ENCODE peak calls at places on chromosomes 13 and 19, in nine cellular contexts. F is A549, Y is HL-60, P is Panc1, W is HCT116, M is HepG2, X is GM12878, K is SK-N-SH, V is K562. L is an unnamed sample.
A peak's percentile ranks its signal among the peaks of the same experiment; 100 is the strongest.

GRCh38 chr19:3849092-3849491 is 19.7 kb downstream of the ZFR2 start:
- DNase-seq in V (peak; percentile 82), Y (peak; percentile 14), P (no peak), M (peak; percentile 33), K (peak; percentile 57), F (no peak), W (peak; percentile 65), X (no peak), L (peak; percentile 84)

GRCh38 chr13:20132052-20132634 is 28.7 kb downstream of the GJA3 start:
- DNase-seq in X (no peak), V (no peak), W (no peak), Y (no peak), K (no peak), P (no peak), M (no peak), F (no peak), L (no peak)

GRCh38 chr13:64305246-64305645 is 2889.6 kb upstream of the PCDH20 start:
- DNase-seq in V (no peak), P (no peak), W (no peak), M (no peak), F (no peak), X (no peak), K (no peak), Y (no peak), L (no peak)

GRCh38 chr13:27004389-27004788 is 167.2 kb downstream of the USP12 start:
- DNase-seq in P (no peak), X (no peak), K (no peak), M (no peak), W (no peak), F (no peak), V (no peak), Y (no peak), L (no peak)

GRCh38 chr19:44593294-44593693 is 20.1 kb upstream of the IGSF23 start:
- DNase-seq in X (no peak), P (no peak), F (no peak), V (no peak), W (no peak), Y (no peak), K (no peak), M (no peak), L (no peak)

GRCh38 chr13:76023644-76024043 is 387.5 kb downstream of the LMO7 start:
- DNase-seq in K (no peak), Y (no peak), P (no peak), X (no peak), W (no peak), V (no peak), M (no peak), F (no peak), L (no peak)

GRCh38 chr19:50510700-50511068 is 307 bp downstream of the JOSD2 start:
- DNase-seq in V (no peak), M (no peak), X (no peak), Y (no peak), W (no peak), K (no peak), P (no peak), F (no peak), L (peak; percentile 93)

GRCh38 chr13:98989469-98990235 is 11.8 kb upstream of the DOCK9 start:
- DNase-seq in P (no peak), Y (no peak), F (no peak), M (no peak), V (no peak), X (no peak), K (no peak), W (no peak), L (no peak)

GRCh38 chr19:43207991-43208390 is 2.6 kb upstream of the PSG4 start:
- DNase-seq in V (no peak), Y (no peak), X (no peak), F (no peak), P (no peak), K (no peak), M (no peak), W (no peak), L (no peak)

GRCh38 chr19:7494416-7495098 is 5.7 kb upstream of the PEX11G start:
- DNase-seq in X (no peak), W (no peak), M (peak; percentile 80), P (no peak), V (peak; percentile 68), Y (no peak), K (peak; percentile 83), F (no peak), L (no peak)

GRCh38 chr19:31330237-31330636 is 19.0 kb downstream of the TSHZ3 start:
- DNase-seq in X (no peak), M (no peak), K (no peak), P (no peak), F (no peak), V (no peak), W (no peak), Y (no peak), L (no peak)

GRCh38 chr13:52931913-52932312 is 83.5 kb upstream of the PCDH8 start:
- DNase-seq in W (no peak), M (no peak), P (no peak), X (no peak), K (no peak), F (no peak), Y (no peak), V (no peak), L (no peak)

GRCh38 chr19:35031072-35031881 is 1.0 kb downstream of the SCN1B start:
- DNase-seq in P (no peak), W (no peak), K (no peak), X (no peak), F (no peak), M (no peak), Y (no peak), V (peak; percentile 61), L (peak; percentile 71)

GRCh38 chr13:51134763-51135365 is 23.8 kb upstream of the C13orf42 start:
- DNase-seq in M (no peak), V (no peak), Y (no peak), W (no peak), X (no peak), K (no peak), F (no peak), P (no peak), L (no peak)

GRCh38 chr19:2224754-2225349 is 11.3 kb downstream of the PLEKHJ1 start:
- DNase-seq in Y (no peak), F (no peak), W (no peak), P (no peak), K (no peak), M (no peak), X (no peak), V (no peak), L (no peak)

GRCh38 chr19:18857223-18857622 is 25.5 kb downstream of the UPF1 start:
- DNase-seq in V (no peak), X (no peak), K (no peak), F (no peak), M (no peak), W (no peak), Y (no peak), P (no peak), L (no peak)

GRCh38 chr19:18855647-18856384 is 24.1 kb downstream of the UPF1 start:
- DNase-seq in P (no peak), F (no peak), Y (no peak), M (no peak), V (no peak), K (no peak), W (no peak), X (no peak), L (no peak)

GRCh38 chr19:18858906-18859646 is 27.3 kb downstream of the UPF1 start:
- DNase-seq in X (no peak), F (no peak), P (no peak), K (no peak), Y (no peak), V (no peak), W (no peak), M (no peak), L (no peak)

GRCh38 chr19:18854982-18855381 is 23.2 kb downstream of the UPF1 start:
- DNase-seq in Y (no peak), V (no peak), F (no peak), X (no peak), M (no peak), P (no peak), K (no peak), W (no peak), L (no peak)

GRCh38 chr19:18856385-18857126 is 24.8 kb downstream of the UPF1 start:
- DNase-seq in K (peak; percentile 63), V (no peak), M (no peak), W (no peak), X (no peak), Y (no peak), P (no peak), F (peak; percentile 53), L (peak; percentile 43)
- TF ChIP-seq REST in K (no peak), V (no peak), M (no peak), W (no peak), X (no peak), Y (no peak), P (no peak), F (no peak), L (no peak)

GRCh38 chr13:112885782-112886268 is 83.2 kb upstream of the MCF2L start:
- DNase-seq in M (peak; percentile 71), X (no peak), V (peak; percentile 55), P (no peak), W (peak; percentile 37), F (peak; percentile 61), K (peak; percentile 96), Y (no peak), L (peak; percentile 87)
- H3K4me3 ChIP-seq in M (no peak overlapping the region), X (no peak overlapping the region), V (no peak overlapping the region), P (peak overlapping the region; percentile 31), W (peak overlapping the region; percentile 2), F (no peak overlapping the region), K (peak overlapping the region; percentile 33), Y (no peak overlapping the region), L (no peak overlapping the region)

GRCh38 chr13:66660013-66660804 is 569.9 kb downstream of the PCDH9 start:
- DNase-seq in V (no peak), Y (no peak), W (no peak), F (peak; percentile 61), K (no peak), X (no peak), M (no peak), P (peak; percentile 54), L (no peak)

GRCh38 chr13:66656050-66656449 is 574.1 kb downstream of the PCDH9 start:
- DNase-seq in Y (no peak), V (no peak), W (no peak), M (no peak), P (no peak), F (peak; percentile 20), K (no peak), X (no peak), L (peak; percentile 17)

GRCh38 chr13:66659291-66660012 is 570.7 kb downstream of the PCDH9 start:
- DNase-seq in M (no peak), X (no peak), K (no peak), F (peak; percentile 48), P (no peak), Y (no peak), W (no peak), V (no peak), L (no peak)

GRCh38 chr13:66661336-66661735 is 568.8 kb downstream of the PCDH9 start:
- DNase-seq in V (no peak), K (no peak), W (no peak), F (no peak), Y (no peak), P (no peak), M (no peak), X (no peak), L (no peak)

GRCh38 chr13:66657165-66657895 is 572.8 kb downstream of the PCDH9 start:
- DNase-seq in P (peak; percentile 89), M (peak; percentile 11), K (peak; percentile 28), Y (no peak), W (peak; percentile 70), V (no peak), F (peak; percentile 98), X (no peak), L (peak; percentile 8)
- H3K27ac ChIP-seq in P (no peak overlapping the region), M (no peak overlapping the region), K (peak overlapping the region; percentile 76), Y (no peak overlapping the region), W (no peak overlapping the region), V (no peak overlapping the region), F (peak overlapping the region; percentile 81), X (no peak overlapping the region), L (no peak overlapping the region)

GRCh38 chr19:46602392-46603194 is 1.5 kb downstream of the CALM3 start:
- DNase-seq in F (no peak), M (no peak), K (peak; percentile 67), W (no peak), X (no peak), P (no peak), V (no peak), Y (no peak), L (peak; percentile 28)
- TF ChIP-seq REST in F (no peak), M (no peak), K (no peak), W (no peak), X (no peak), P (no peak), V (no peak), Y (no peak), L (no peak)

L was measured in GM23338.